ENCODE peak calls at places on chromosomes 1 and 21, in nine cellular contexts. One of them, this sample, is unnamed.

GRCh38 chr1:66357478-66358197 is 176.3 kb upstream of the SGIP1 start:
- DNase-seq in ecto neural progenitor cell: no peak
- DNase-seq in T-cell: no peak
- DNase-seq in tibial nerve: no peak
- DNase-seq in anterior cingulate cortex: no peak
- DNase-seq in A549: no peak
- DNase-seq in stimulated activated CD4-positive, alpha-beta T cell treated with anti-CD3 and anti-CD28 coated beads, Interleukin-15, amount 100 ng/mL, for 1 hour: no peak
- DNase-seq in upper lobe of right lung: no peak
- DNase-seq in activated CD4-positive, alpha-beta T cell treated with anti-CD3 and anti-CD28 coated beads, Interleukin-2, amount 50 U/mL, for 1 hour: no peak
- DNase-seq in this sample: no peak

GRCh38 chr1:50427086-50427817 is 4.0 kb upstream of the DMRTA2 start:
- DNase-seq in upper lobe of right lung: no peak
- DNase-seq in activated CD4-positive, alpha-beta T cell treated with anti-CD3 and anti-CD28 coated beads, Interleukin-2, amount 50 U/mL, for 1 hour: no peak
- DNase-seq in tibial nerve: no peak
- DNase-seq in A549: no peak
- DNase-seq in anterior cingulate cortex: no peak
- DNase-seq in stimulated activated CD4-positive, alpha-beta T cell treated with anti-CD3 and anti-CD28 coated beads, Interleukin-15, amount 100 ng/mL, for 1 hour: no peak
- DNase-seq in ecto neural progenitor cell: peak; percentile 69
- DNase-seq in T-cell: no peak
- DNase-seq in this sample: peak; percentile 69

GRCh38 chr1:94305704-94306103 is 68.3 kb upstream of the ARHGAP29 start:
- DNase-seq in upper lobe of right lung: no peak
- DNase-seq in A549: no peak
- DNase-seq in tibial nerve: no peak
- DNase-seq in stimulated activated CD4-positive, alpha-beta T cell treated with anti-CD3 and anti-CD28 coated beads, Interleukin-15, amount 100 ng/mL, for 1 hour: no peak
- DNase-seq in T-cell: no peak
- DNase-seq in anterior cingulate cortex: no peak
- DNase-seq in activated CD4-positive, alpha-beta T cell treated with anti-CD3 and anti-CD28 coated beads, Interleukin-2, amount 50 U/mL, for 1 hour: no peak
- DNase-seq in ecto neural progenitor cell: no peak
- DNase-seq in this sample: no peak

GRCh38 chr1:53391982-53392381 is 64.1 kb upstream of the LRP8 start:
- DNase-seq in activated CD4-positive, alpha-beta T cell treated with anti-CD3 and anti-CD28 coated beads, Interleukin-2, amount 50 U/mL, for 1 hour: no peak
- DNase-seq in T-cell: no peak
- DNase-seq in ecto neural progenitor cell: no peak
- DNase-seq in anterior cingulate cortex: no peak
- DNase-seq in tibial nerve: no peak
- DNase-seq in stimulated activated CD4-positive, alpha-beta T cell treated with anti-CD3 and anti-CD28 coated beads, Interleukin-15, amount 100 ng/mL, for 1 hour: no peak
- DNase-seq in A549: no peak
- DNase-seq in upper lobe of right lung: no peak
- DNase-seq in this sample: no peak

GRCh38 chr1:39196244-39197215 is 8.0 kb upstream of the MACF1 start:
- DNase-seq in upper lobe of right lung: no peak
- DNase-seq in A549: no peak
- DNase-seq in activated CD4-positive, alpha-beta T cell treated with anti-CD3 and anti-CD28 coated beads, Interleukin-2, amount 50 U/mL, for 1 hour: peak; percentile 57
- DNase-seq in T-cell: peak; percentile 60
- DNase-seq in stimulated activated CD4-positive, alpha-beta T cell treated with anti-CD3 and anti-CD28 coated beads, Interleukin-15, amount 100 ng/mL, for 1 hour: no peak
- DNase-seq in anterior cingulate cortex: no peak
- DNase-seq in tibial nerve: no peak
- DNase-seq in ecto neural progenitor cell: no peak
- DNase-seq in this sample: no peak

GRCh38 chr21:27825035-27825434 is 858.1 kb upstream of the ADAMTS5 start:
- DNase-seq in anterior cingulate cortex: no peak
- DNase-seq in activated CD4-positive, alpha-beta T cell treated with anti-CD3 and anti-CD28 coated beads, Interleukin-2, amount 50 U/mL, for 1 hour: no peak
- DNase-seq in A549: no peak
- DNase-seq in tibial nerve: no peak
- DNase-seq in upper lobe of right lung: no peak
- DNase-seq in ecto neural progenitor cell: no peak
- DNase-seq in T-cell: no peak
- DNase-seq in stimulated activated CD4-positive, alpha-beta T cell treated with anti-CD3 and anti-CD28 coated beads, Interleukin-15, amount 100 ng/mL, for 1 hour: no peak
- DNase-seq in this sample: no peak

GRCh38 chr1:26349196-26349885 is 4.6 kb downstream of the CRYBG2 start:
- DNase-seq in anterior cingulate cortex: no peak
- DNase-seq in A549: peak; percentile 76
- DNase-seq in activated CD4-positive, alpha-beta T cell treated with anti-CD3 and anti-CD28 coated beads, Interleukin-2, amount 50 U/mL, for 1 hour: no peak
- DNase-seq in upper lobe of right lung: no peak
- DNase-seq in ecto neural progenitor cell: peak; percentile 62
- DNase-seq in stimulated activated CD4-positive, alpha-beta T cell treated with anti-CD3 and anti-CD28 coated beads, Interleukin-15, amount 100 ng/mL, for 1 hour: no peak
- DNase-seq in tibial nerve: no peak
- DNase-seq in T-cell: no peak
- DNase-seq in this sample: no peak

GRCh38 chr21:41863439-41863740 is 15.8 kb downstream of the PRDM15 start:
- DNase-seq in A549: no peak
- DNase-seq in T-cell: no peak
- DNase-seq in upper lobe of right lung: no peak
- DNase-seq in activated CD4-positive, alpha-beta T cell treated with anti-CD3 and anti-CD28 coated beads, Interleukin-2, amount 50 U/mL, for 1 hour: no peak
- DNase-seq in tibial nerve: no peak
- DNase-seq in stimulated activated CD4-positive, alpha-beta T cell treated with anti-CD3 and anti-CD28 coated beads, Interleukin-15, amount 100 ng/mL, for 1 hour: no peak
- DNase-seq in anterior cingulate cortex: no peak
- DNase-seq in ecto neural progenitor cell: no peak
- DNase-seq in this sample: no peak

GRCh38 chr1:6025269-6026094 is 20.2 kb upstream of the KCNAB2 start:
- DNase-seq in A549: no peak
- DNase-seq in ecto neural progenitor cell: no peak
- DNase-seq in upper lobe of right lung: no peak
- DNase-seq in stimulated activated CD4-positive, alpha-beta T cell treated with anti-CD3 and anti-CD28 coated beads, Interleukin-15, amount 100 ng/mL, for 1 hour: peak; percentile 16
- DNase-seq in tibial nerve: no peak
- DNase-seq in anterior cingulate cortex: no peak
- DNase-seq in T-cell: no peak
- DNase-seq in activated CD4-positive, alpha-beta T cell treated with anti-CD3 and anti-CD28 coated beads, Interleukin-2, amount 50 U/mL, for 1 hour: no peak
- DNase-seq in this sample: no peak

GRCh38 chr1:227766015-227766634 is 30.9 kb downstream of the SNAP47 start:
- DNase-seq in T-cell: peak; percentile 79
- DNase-seq in stimulated activated CD4-positive, alpha-beta T cell treated with anti-CD3 and anti-CD28 coated beads, Interleukin-15, amount 100 ng/mL, for 1 hour: no peak
- DNase-seq in tibial nerve: no peak
- DNase-seq in anterior cingulate cortex: no peak
- DNase-seq in activated CD4-positive, alpha-beta T cell treated with anti-CD3 and anti-CD28 coated beads, Interleukin-2, amount 50 U/mL, for 1 hour: peak; percentile 72
- DNase-seq in ecto neural progenitor cell: no peak
- DNase-seq in upper lobe of right lung: no peak
- DNase-seq in A549: no peak
- DNase-seq in this sample: no peak

GRCh38 chr1:247322849-247323586 is 8.6 kb downstream of the ZNF496 start:
- DNase-seq in T-cell: peak; percentile 33
- DNase-seq in anterior cingulate cortex: no peak
- DNase-seq in activated CD4-positive, alpha-beta T cell treated with anti-CD3 and anti-CD28 coated beads, Interleukin-2, amount 50 U/mL, for 1 hour: no peak
- DNase-seq in A549: no peak
- DNase-seq in stimulated activated CD4-positive, alpha-beta T cell treated with anti-CD3 and anti-CD28 coated beads, Interleukin-15, amount 100 ng/mL, for 1 hour: no peak
- DNase-seq in tibial nerve: no peak
- DNase-seq in ecto neural progenitor cell: no peak
- DNase-seq in upper lobe of right lung: peak; percentile 40
- DNase-seq in this sample: no peak

GRCh38 chr1:19512545-19512944 is 27.2 kb upstream of the CAPZB start:
- DNase-seq in stimulated activated CD4-positive, alpha-beta T cell treated with anti-CD3 and anti-CD28 coated beads, Interleukin-15, amount 100 ng/mL, for 1 hour: no peak
- DNase-seq in upper lobe of right lung: no peak
- DNase-seq in tibial nerve: no peak
- DNase-seq in anterior cingulate cortex: no peak
- DNase-seq in activated CD4-positive, alpha-beta T cell treated with anti-CD3 and anti-CD28 coated beads, Interleukin-2, amount 50 U/mL, for 1 hour: no peak
- DNase-seq in T-cell: no peak
- DNase-seq in ecto neural progenitor cell: no peak
- DNase-seq in A549: no peak
- DNase-seq in this sample: no peak

GRCh38 chr21:32001390-32001789 is 128.6 kb downstream of the HUNK start:
- DNase-seq in tibial nerve: no peak
- DNase-seq in anterior cingulate cortex: no peak
- DNase-seq in ecto neural progenitor cell: no peak
- DNase-seq in upper lobe of right lung: peak; percentile 37
- DNase-seq in A549: no peak
- DNase-seq in activated CD4-positive, alpha-beta T cell treated with anti-CD3 and anti-CD28 coated beads, Interleukin-2, amount 50 U/mL, for 1 hour: no peak
- DNase-seq in stimulated activated CD4-positive, alpha-beta T cell treated with anti-CD3 and anti-CD28 coated beads, Interleukin-15, amount 100 ng/mL, for 1 hour: no peak
- DNase-seq in T-cell: no peak
- DNase-seq in this sample: no peak

GRCh38 chr1:57131257-57131656 is 165.4 kb upstream of the C8B start:
- DNase-seq in upper lobe of right lung: no peak
- DNase-seq in tibial nerve: no peak
- DNase-seq in anterior cingulate cortex: no peak
- DNase-seq in ecto neural progenitor cell: no peak
- DNase-seq in activated CD4-positive, alpha-beta T cell treated with anti-CD3 and anti-CD28 coated beads, Interleukin-2, amount 50 U/mL, for 1 hour: no peak
- DNase-seq in T-cell: no peak
- DNase-seq in stimulated activated CD4-positive, alpha-beta T cell treated with anti-CD3 and anti-CD28 coated beads, Interleukin-15, amount 100 ng/mL, for 1 hour: no peak
- DNase-seq in A549: no peak
- DNase-seq in this sample: no peak

GRCh38 chr1:155179107-155180031 is 5.7 kb downstream of the TRIM46 start:
- DNase-seq in T-cell: no peak
- DNase-seq in A549: no peak
- DNase-seq in anterior cingulate cortex: no peak
- DNase-seq in tibial nerve: no peak
- DNase-seq in ecto neural progenitor cell: peak; percentile 35
- DNase-seq in stimulated activated CD4-positive, alpha-beta T cell treated with anti-CD3 and anti-CD28 coated beads, Interleukin-15, amount 100 ng/mL, for 1 hour: no peak
- DNase-seq in upper lobe of right lung: peak; percentile 68
- DNase-seq in activated CD4-positive, alpha-beta T cell treated with anti-CD3 and anti-CD28 coated beads, Interleukin-2, amount 50 U/mL, for 1 hour: no peak
- DNase-seq in this sample: peak; percentile 53

GRCh38 chr1:94530373-94530878 is 11.1 kb downstream of the F3 start:
- DNase-seq in tibial nerve: no peak
- DNase-seq in activated CD4-positive, alpha-beta T cell treated with anti-CD3 and anti-CD28 coated beads, Interleukin-2, amount 50 U/mL, for 1 hour: no peak
- DNase-seq in upper lobe of right lung: no peak
- DNase-seq in anterior cingulate cortex: no peak
- DNase-seq in T-cell: no peak
- DNase-seq in stimulated activated CD4-positive, alpha-beta T cell treated with anti-CD3 and anti-CD28 coated beads, Interleukin-15, amount 100 ng/mL, for 1 hour: no peak
- DNase-seq in ecto neural progenitor cell: no peak
- DNase-seq in A549: no peak
- DNase-seq in this sample: no peak

GRCh38 chr1:230105754-230106625 is 39.0 kb downstream of the GALNT2 start:
- DNase-seq in activated CD4-positive, alpha-beta T cell treated with anti-CD3 and anti-CD28 coated beads, Interleukin-2, amount 50 U/mL, for 1 hour: no peak
- DNase-seq in T-cell: no peak
- DNase-seq in tibial nerve: no peak
- DNase-seq in A549: peak; percentile 86
- DNase-seq in ecto neural progenitor cell: no peak
- DNase-seq in stimulated activated CD4-positive, alpha-beta T cell treated with anti-CD3 and anti-CD28 coated beads, Interleukin-15, amount 100 ng/mL, for 1 hour: no peak
- DNase-seq in anterior cingulate cortex: no peak
- DNase-seq in upper lobe of right lung: no peak
- DNase-seq in this sample: no peak

GRCh38 chr1:101044259-101044658 is 18.7 kb upstream of the DPH5 start:
- DNase-seq in T-cell: no peak
- DNase-seq in upper lobe of right lung: no peak
- DNase-seq in A549: no peak
- DNase-seq in activated CD4-positive, alpha-beta T cell treated with anti-CD3 and anti-CD28 coated beads, Interleukin-2, amount 50 U/mL, for 1 hour: no peak
- DNase-seq in stimulated activated CD4-positive, alpha-beta T cell treated with anti-CD3 and anti-CD28 coated beads, Interleukin-15, amount 100 ng/mL, for 1 hour: no peak
- DNase-seq in ecto neural progenitor cell: no peak
- DNase-seq in tibial nerve: no peak
- DNase-seq in anterior cingulate cortex: no peak
- DNase-seq in this sample: no peak

GRCh38 chr1:78840447-78841251 is 165.9 kb downstream of the ADGRL4 start:
- DNase-seq in activated CD4-positive, alpha-beta T cell treated with anti-CD3 and anti-CD28 coated beads, Interleukin-2, amount 50 U/mL, for 1 hour: no peak
- DNase-seq in upper lobe of right lung: no peak
- DNase-seq in ecto neural progenitor cell: peak; percentile 54
- DNase-seq in anterior cingulate cortex: peak; percentile 3
- DNase-seq in tibial nerve: peak; percentile 8
- DNase-seq in stimulated activated CD4-positive, alpha-beta T cell treated with anti-CD3 and anti-CD28 coated beads, Interleukin-15, amount 100 ng/mL, for 1 hour: no peak
- DNase-seq in A549: no peak
- DNase-seq in T-cell: no peak
- DNase-seq in this sample: no peak